ENCODE peak calls at places on chromosomes 4 and X, in nine cellular contexts. A is left ventricle myocardium inferior, X is heart right ventricle, T is lower lobe of right lung, F is cardiac muscle cell, C is astrocyte, H is neural progenitor cell, L is cardiac fibroblast, R is esophagus squamous epithelium. J is an unnamed sample.

GRCh38 chrX:15336023-15336413 is 695 bp upstream of the PIGA start:
- DNase-seq in X (no peak), R (no peak), C (peak; percentile 68), F (peak; percentile 26), A (no peak), H (peak; percentile 35), L (peak; percentile 75), T (peak; percentile 47), J (peak; percentile 87)

GRCh38 chrX:21373637-21374162 is 518 bp upstream of the CNKSR2 start:
- DNase-seq in T (no peak), C (no peak), X (peak; percentile 37), L (no peak), R (no peak), H (peak; percentile 89), A (peak; percentile 40), F (no peak), J (no peak)

GRCh38 chr4:94112644-94113043 is 95.0 kb upstream of the SMARCAD1 start:
- DNase-seq in L (no peak), A (no peak), F (no peak), T (no peak), C (no peak), H (no peak), X (no peak), R (no peak), J (no peak)

GRCh38 chr4:3877236-3877635 is 111.1 kb downstream of the ADRA2C start:
- DNase-seq in A (no peak), X (no peak), F (no peak), R (no peak), L (no peak), T (no peak), C (no peak), H (no peak), J (no peak)

GRCh38 chr4:38368612-38369011 is 295.4 kb upstream of the KLF3 start:
- DNase-seq in F (no peak), C (peak; percentile 93), A (no peak), L (peak; percentile 62), H (no peak), R (no peak), T (no peak), X (no peak), J (peak; percentile 47)

GRCh38 chr4:180059216-180059881 is 2183.9 kb upstream of the TENM3 start:
- DNase-seq in C (peak; percentile 1), R (no peak), A (no peak), F (peak; percentile 57), L (no peak), H (peak; percentile 74), X (no peak), T (no peak), J (no peak)

GRCh38 chrX:38660395-38661179 is 99.2 kb downstream of the TSPAN7 start:
- DNase-seq in H (no peak), L (no peak), X (no peak), A (no peak), R (no peak), C (no peak), F (no peak), T (no peak), J (no peak)

GRCh38 chr4:8913858-8914460 is 42.3 kb upstream of the HMX1 start:
- DNase-seq in L (no peak), R (no peak), A (no peak), C (no peak), F (no peak), T (no peak), X (no peak), H (no peak), J (no peak)

GRCh38 chr4:119897260-119897659 is 169.4 kb downstream of the MAD2L1 start:
- DNase-seq in T (no peak), C (no peak), X (no peak), F (no peak), L (no peak), H (no peak), A (no peak), R (no peak), J (no peak)

GRCh38 chrX:103063191-103063845 is 653 bp downstream of the BEX1 start:
- DNase-seq in T (no peak), C (peak; percentile 10), R (no peak), H (peak; percentile 64), X (no peak), L (peak; percentile 34), A (no peak), F (peak; percentile 61), J (peak; percentile 31)

GRCh38 chr4:61212788-61213187 is 12.7 kb downstream of the ADGRL3 start:
- DNase-seq in C (no peak), L (no peak), T (no peak), F (no peak), R (no peak), X (no peak), A (no peak), H (no peak), J (no peak)

GRCh38 chrX:65522739-65523372 is 11.7 kb downstream of the LAS1L start:
- DNase-seq in X (no peak), C (peak; percentile 19), L (peak; percentile 56), T (no peak), F (no peak), R (no peak), A (no peak), H (no peak), J (peak; percentile 51)

GRCh38 chr4:38871593-38871992 is 4.0 kb downstream of the FAM114A1 start:
- DNase-seq in H (no peak), T (no peak), F (no peak), A (no peak), C (no peak), X (no peak), R (no peak), L (no peak), J (no peak)

GRCh38 chrX:142483965-142484364 is 278.9 kb upstream of the MAGEC2 start:
- DNase-seq in T (no peak), A (no peak), L (no peak), R (no peak), C (no peak), X (no peak), F (no peak), H (no peak), J (peak; percentile 44)
- H3K4me3 ChIP-seq in T (no peak overlapping the region), A (no peak overlapping the region), L (no peak overlapping the region), R (no peak overlapping the region), C (no peak overlapping the region), X (no peak overlapping the region), F (no peak overlapping the region), H (no peak overlapping the region), J (no peak overlapping the region)

DNA sequence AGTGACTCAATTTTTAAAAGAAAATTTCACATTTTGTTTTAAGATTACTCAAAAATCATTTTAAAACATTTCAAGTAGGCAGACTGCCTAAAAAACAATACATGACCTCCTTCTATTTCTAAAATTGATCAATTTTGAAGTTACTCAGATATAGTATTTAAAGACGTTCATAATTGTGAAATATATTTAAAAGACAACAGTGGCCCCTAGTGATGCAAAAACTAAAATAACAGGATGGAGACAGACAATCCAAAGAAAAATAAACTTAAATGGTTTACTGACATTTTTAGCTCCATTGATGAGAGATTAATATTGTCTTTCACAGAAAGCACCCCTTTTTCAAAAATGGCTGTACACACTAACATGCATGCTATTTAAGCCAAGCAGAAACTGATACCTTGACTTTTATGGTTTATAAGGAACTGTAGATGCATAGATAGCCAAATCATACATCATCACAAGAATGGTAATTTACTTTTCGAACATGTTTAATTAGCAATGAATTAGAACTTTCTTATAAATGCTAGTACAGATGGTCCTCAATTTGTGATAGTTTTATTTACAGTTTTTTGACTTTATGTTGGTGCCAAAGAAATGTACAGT is 69.8 kb upstream of the FAT4 start:
- DNase-seq in F (peak; percentile 12), T (no peak), A (no peak), X (no peak), L (peak; percentile 51), R (no peak), C (no peak), H (no peak), J (peak; percentile 42)
- TF ChIP-seq CTCF in F (peak; percentile 42), T (peak; percentile 36), A (peak; percentile 61), X (no peak), L (peak; percentile 22), R (peak; percentile 34), C (peak; percentile 27), H (peak; percentile 55), J (peak; percentile 25)

GRCh38 chr4:104211657-104212056 is 283.0 kb downstream of the CXXC4 start:
- DNase-seq in C (no peak), R (no peak), X (no peak), F (no peak), L (no peak), T (no peak), A (no peak), H (no peak), J (no peak)

GRCh38 chr4:104205116-104205515 is 289.6 kb downstream of the CXXC4 start:
- DNase-seq in L (no peak), T (no peak), X (no peak), C (no peak), A (no peak), F (no peak), R (no peak), H (no peak), J (peak; percentile 71)

GRCh38 chr4:104210420-104210819 is 284.3 kb downstream of the CXXC4 start:
- DNase-seq in T (no peak), L (no peak), R (no peak), C (no peak), F (no peak), A (no peak), H (no peak), X (no peak), J (no peak)
- H3K4me3 ChIP-seq in T (no peak overlapping the region), L (no peak overlapping the region), R (no peak overlapping the region), C (no peak overlapping the region), F (no peak overlapping the region), A (no peak overlapping the region), H (no peak overlapping the region), X (no peak overlapping the region), J (no peak overlapping the region)

GRCh38 chr4:151770154-151770553 is 9.3 kb upstream of the GATB start:
- DNase-seq in C (no peak), T (no peak), L (no peak), X (no peak), R (no peak), H (no peak), A (no peak), F (no peak), J (no peak)

GRCh38 chr4:151772322-151772721 is 11.5 kb upstream of the GATB start:
- DNase-seq in H (no peak), R (no peak), F (no peak), L (no peak), C (no peak), A (no peak), T (no peak), X (no peak), J (no peak)

GRCh38 chr4:151771664-151772063 is 10.9 kb upstream of the GATB start:
- DNase-seq in F (no peak), L (peak; percentile 2), X (no peak), T (no peak), R (no peak), A (no peak), C (no peak), H (no peak), J (no peak)

GRCh38 chr4:151768835-151769234 is 8.0 kb upstream of the GATB start:
- DNase-seq in A (no peak), C (no peak), T (no peak), L (no peak), F (no peak), X (no peak), R (no peak), H (no peak), J (no peak)

DNA sequence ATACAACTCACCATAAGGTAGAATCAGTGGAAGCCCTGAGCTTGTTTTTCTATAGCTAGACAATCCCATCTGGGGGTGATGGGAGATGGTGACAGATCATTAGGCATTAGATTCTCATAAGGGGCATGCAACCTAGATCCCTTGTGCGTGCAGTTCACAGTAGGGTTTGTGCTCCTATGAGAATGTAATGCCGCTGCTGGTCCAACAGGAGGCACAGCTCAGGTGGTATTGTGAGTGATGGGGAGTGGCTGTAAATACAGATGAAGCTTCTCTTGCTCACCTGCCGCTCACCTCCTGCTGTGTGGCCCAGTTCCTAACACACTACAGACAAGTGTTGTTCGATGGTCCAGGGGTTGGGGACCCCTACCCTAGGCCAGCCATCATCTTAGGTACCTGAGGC is 5.9 kb upstream of the GATB start:
- DNase-seq in C (no peak), T (no peak), H (no peak), R (no peak), X (no peak), F (no peak), L (no peak), A (no peak), J (peak; percentile 61)
- TF ChIP-seq CTCF in C (no peak), T (no peak), H (no peak), R (no peak), X (no peak), F (no peak), L (no peak), A (no peak), J (peak; percentile 44)

J was measured in epithelial cell of esophagus.